ENCODE peak calls at places on chromosomes 16 and 17, in four cellular contexts. K is K562, D is H1, X is SK-N-SH. M is an unnamed sample.
A peak's percentile ranks its signal among the peaks of the same experiment; 100 is the strongest.

GRCh38 chr17:79871131-79871530 is 31.9 kb upstream of the CBX4 start:
- DNase-seq in K (no peak), D (no peak), X (peak; percentile 28), M (no peak)

GRCh38 chr16:30122621-30123160 is 329 bp downstream of the MAPK3 start:
- DNase-seq in K (peak; percentile 13), D (no peak), X (no peak), M (no peak)

GRCh38 chr17:2694381-2695242 is 17.0 kb downstream of the CLUH start:
- DNase-seq in K (no peak), D (no peak), X (peak; percentile 39), M (no peak)

GRCh38 chr16:85395913-85396878 is 216.9 kb upstream of the GSE1 start:
- DNase-seq in K (no peak), D (no peak), X (peak; percentile 75), M (no peak)

GRCh38 chr16:19884611-19885455 is at the start of gene GPRC5B:
- DNase-seq in K (peak; percentile 62), D (no peak), X (peak; percentile 91), M (no peak)

GRCh38 chr16:65547799-65548446 is 426.1 kb upstream of the CDH11 start:
- DNase-seq in K (no peak), D (no peak), X (peak; percentile 21), M (no peak)

GRCh38 chr16:540645-541340 is 13.3 kb downstream of the CAPN15 start:
- DNase-seq in K (no peak), D (no peak), X (no peak), M (no peak)

GRCh38 chr16:25210758-25211157 is 6.0 kb upstream of the AQP8 start:
- DNase-seq in K (peak; percentile 83), D (no peak), X (no peak), M (no peak)

GRCh38 chr16:24075929-24076716 is 180.0 kb upstream of the CACNG3 start:
- DNase-seq in K (peak; percentile 75), D (no peak), X (no peak), M (peak; percentile 21)

GRCh38 chr16:19959736-19960135 is 75.1 kb upstream of the GPRC5B start:
- DNase-seq in K (no peak), D (no peak), X (no peak), M (no peak)

GRCh38 chr16:82082543-82083244 is 47.6 kb downstream of the HSD17B2 start:
- DNase-seq in K (no peak), D (no peak), X (no peak), M (no peak)

GRCh38 chr17:2700491-2701141 is 10.9 kb downstream of the CLUH start:
- DNase-seq in K (no peak), D (no peak), X (peak; percentile 24), M (no peak)

GRCh38 chr16:22638393-22639206 is 127.9 kb downstream of the NPIPB5 start:
- DNase-seq in K (no peak), D (no peak), X (no peak), M (no peak)

GRCh38 chr17:42743595-42744282 is 1.1 kb downstream of the EZH1 start:
- DNase-seq in K (peak; percentile 88), D (no peak), X (peak; percentile 42), M (no peak)

GRCh38 chr16:61030616-61031015 is 1005.6 kb downstream of the CDH8 start:
- DNase-seq in K (no peak), D (no peak), X (no peak), M (no peak)

GRCh38 chr17:50689956-50690886 is 17.5 kb downstream of the ANKRD40 start:
- DNase-seq in K (no peak), D (no peak), X (peak; percentile 67), M (no peak)

GRCh38 chr17:6589266-6589946 is 33.1 kb upstream of the PITPNM3 start:
- DNase-seq in K (no peak), D (no peak), X (no peak), M (no peak)

GRCh38 chr17:27338536-27338985 is 44.6 kb downstream of the WSB1 start:
- DNase-seq in K (no peak), D (no peak), X (no peak), M (peak; percentile 66)

GRCh38 chr16:53912155-53912554 is 208.2 kb downstream of the FTO start:
- DNase-seq in K (no peak), D (no peak), X (no peak), M (peak; percentile 2)

GRCh38 chr16:23690771-23691482 is 12.2 kb downstream of the PLK1 start:
- DNase-seq in K (no peak), D (no peak), X (no peak), M (no peak)

GRCh38 chr17:15307686-15308085 is 33.7 kb downstream of the TEKT3 start:
- DNase-seq in K (no peak), D (no peak), X (no peak), M (no peak)

GRCh38 chr17:74042744-74043486 is 160.6 kb upstream of the RPL38 start:
- DNase-seq in K (peak; percentile 12), D (no peak), X (no peak), M (no peak)

GRCh38 chr16:51383909-51384308 is 232.8 kb upstream of the SALL1 start:
- DNase-seq in K (no peak), D (no peak), X (no peak), M (no peak)

GRCh38 chr16:88064889-88065746 is 113.9 kb downstream of the BANP start:
- DNase-seq in K (no peak), D (no peak), X (no peak), M (no peak)

GRCh38 chr17:62819511-62820221 is 11.6 kb upstream of the MARCHF10 start:
- DNase-seq in K (no peak), D (no peak), X (peak; percentile 56), M (no peak)

GRCh38 chr17:7443499-7444485 is 1.1 kb upstream of the CHRNB1 start:
- DNase-seq in K (no peak), D (no peak), X (no peak), M (no peak)

GRCh38 chr17:29972277-29972676 is 30.8 kb downstream of the EFCAB5 start:
- DNase-seq in K (no peak), D (no peak), X (no peak), M (no peak)

GRCh38 chr17:29973005-29973404 is 31.6 kb downstream of the EFCAB5 start:
- DNase-seq in K (no peak), D (no peak), X (no peak), M (no peak)

GRCh38 chr17:29962656-29963055 is 21.2 kb downstream of the EFCAB5 start:
- DNase-seq in K (no peak), D (no peak), X (no peak), M (no peak)

DNA sequence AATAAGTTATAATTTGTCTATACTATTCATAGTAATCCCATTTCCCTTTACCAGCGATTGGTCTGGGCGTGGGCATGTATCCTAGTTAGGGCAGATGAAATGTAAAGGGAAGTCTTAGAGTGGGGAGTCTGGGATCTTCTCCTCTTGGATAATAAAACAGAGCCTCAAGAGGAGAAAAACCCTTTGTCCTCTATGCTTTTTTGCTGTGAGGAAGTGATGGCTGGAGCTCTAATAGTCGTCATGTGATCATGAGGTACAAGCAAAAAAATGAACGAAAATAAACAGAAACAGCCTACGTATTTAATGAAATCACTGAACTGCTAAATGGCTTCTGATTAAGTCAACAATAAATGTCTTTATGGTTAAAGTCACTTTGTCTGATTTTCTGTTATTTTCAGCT is 26.8 kb downstream of the EFCAB5 start:
- DNase-seq in K (no peak), D (no peak), X (no peak), M (no peak)
- TF ChIP-seq NRF1 in K (no peak), D (no peak), X (no peak), M (no peak)

DNA sequence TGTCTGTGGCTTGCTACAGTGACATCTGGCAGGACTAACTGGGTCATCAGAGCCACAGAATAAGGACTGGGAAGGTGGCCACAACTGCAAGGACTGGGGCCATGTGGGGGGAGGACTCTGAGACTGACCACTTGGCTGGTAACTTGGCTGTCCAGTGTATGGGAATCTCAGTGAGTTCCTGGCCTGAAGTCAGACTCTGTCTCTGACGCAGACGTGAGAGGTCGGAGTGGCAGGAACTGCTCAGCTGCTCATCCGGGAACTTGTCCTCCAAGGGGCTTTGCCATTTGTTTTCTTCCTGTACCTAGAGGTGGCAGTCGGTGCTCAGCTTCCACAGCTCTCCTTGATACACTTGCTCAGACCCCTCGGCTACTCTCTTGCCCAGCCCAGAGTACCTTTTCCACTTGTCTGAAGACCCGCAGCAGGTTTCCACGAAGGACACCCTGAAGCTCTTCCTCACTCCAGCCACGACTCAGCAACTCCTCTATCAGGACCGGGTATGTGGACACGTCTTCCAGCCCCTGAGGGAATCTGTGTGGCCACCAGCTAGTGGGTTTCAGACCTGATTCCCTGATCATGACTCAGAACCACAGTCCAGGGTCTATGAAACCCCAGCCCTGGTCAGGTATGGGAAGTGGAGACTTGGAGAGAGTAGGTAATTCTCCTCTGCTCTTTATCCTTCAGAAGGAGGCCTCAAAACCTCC is 7.3 kb upstream of the DPEP3 start:
- DNase-seq in K (no peak), D (no peak), X (no peak), M (no peak)
- TF ChIP-seq NRF1 in K (no peak), D (no peak), X (no peak), M (no peak)

DNA sequence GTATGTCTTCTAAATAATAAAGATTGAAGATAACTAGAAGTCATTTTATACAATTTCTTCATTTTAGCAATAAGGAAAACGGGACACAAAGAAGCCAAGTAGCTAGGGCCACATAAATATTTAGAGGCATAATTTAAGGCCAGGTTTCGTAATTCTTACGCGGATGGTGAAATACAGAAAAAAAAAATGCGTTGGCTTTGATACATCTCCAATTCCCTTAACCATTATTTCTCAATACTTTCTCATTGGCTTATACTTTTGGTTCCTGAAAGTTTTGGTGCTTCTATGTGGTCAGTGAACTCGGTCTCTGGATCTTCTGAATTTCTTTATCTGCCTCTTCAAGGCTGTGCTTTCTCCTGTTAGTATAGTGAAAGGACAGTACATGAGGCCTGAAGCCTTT is 888.1 kb downstream of the KCNJ2 start:
- DNase-seq in K (no peak), D (no peak), X (no peak), M (no peak)
- TF ChIP-seq NRF1 in K (no peak), D (no peak), X (no peak), M (no peak)

GRCh38 chr17:82859431-82860403 is 19.9 kb upstream of the ZNF750 start:
- DNase-seq in K (peak; percentile 65), D (no peak), X (no peak), M (peak; percentile 63)
- TF ChIP-seq NRF1 in K (no peak), D (no peak), X (no peak), M (no peak)

DNA sequence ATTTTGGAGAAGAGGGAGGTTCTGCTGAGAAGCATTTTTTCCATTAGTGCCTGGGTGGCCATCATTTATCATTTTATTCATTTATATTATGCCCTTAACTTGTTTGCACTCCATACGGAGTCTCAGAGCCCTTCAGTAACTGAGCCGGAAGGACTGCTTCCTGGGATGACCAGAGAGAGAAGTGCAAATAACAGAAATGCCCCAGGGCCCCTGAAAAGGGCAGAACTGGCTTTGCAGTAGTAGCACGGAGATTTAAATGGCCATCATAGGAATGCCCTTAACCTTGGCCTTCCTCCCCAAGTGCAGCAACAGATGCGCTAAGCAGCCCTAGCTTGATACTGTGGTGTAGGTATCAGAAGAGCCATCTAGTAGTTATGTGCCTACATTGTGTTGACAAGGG is 58.5 kb downstream of the NUP93 start:
- DNase-seq in K (no peak), D (no peak), X (no peak), M (no peak)
- TF ChIP-seq NRF1 in K (no peak), D (no peak), X (no peak), M (no peak)